ENCODE peak calls at places on chromosomes 5 and 9, in five cellular contexts. I is H1, S is K562, A is GM12878, K is HepG2. T is an unnamed sample.

GRCh38 chr5:14161825-14162556 is 18.8 kb downstream of the TRIO start:
- DNase-seq in A (no peak), S (no peak), K (no peak), I (no peak), T (no peak)

GRCh38 chr5:17157916-17158529 is 59.4 kb upstream of the BASP1 start:
- DNase-seq in A (no peak), K (no peak), S (no peak), I (no peak), T (no peak)

GRCh38 chr5:174895360-174895759 is 171.0 kb downstream of the MSX2 start:
- DNase-seq in I (no peak), S (no peak), A (no peak), K (no peak), T (peak; percentile 46)

GRCh38 chr9:77588319-77588937 is 59.7 kb downstream of the GNA14 start:
- DNase-seq in A (no peak), K (no peak), S (no peak), I (no peak), T (no peak)

GRCh38 chr5:6715271-6715670 is 2.0 kb downstream of the TENT4A start:
- DNase-seq in S (no peak), A (no peak), K (no peak), I (no peak), T (no peak)

GRCh38 chr5:88389248-88390006 is 120.8 kb upstream of the TMEM161B start:
- DNase-seq in K (no peak), A (no peak), S (no peak), I (no peak), T (no peak)

GRCh38 chr5:61933787-61934626 is 372.0 kb upstream of the KIF2A start:
- DNase-seq in I (no peak), A (peak; percentile 7), K (peak; percentile 44), S (peak; percentile 23), T (peak; percentile 68)

GRCh38 chr5:105954341-105954740 is 1716.4 kb downstream of the EFNA5 start:
- DNase-seq in S (no peak), I (no peak), A (no peak), K (no peak), T (no peak)

GRCh38 chr5:113292535-113292934 is 142.3 kb downstream of the TSSK1B start:
- DNase-seq in I (no peak), S (no peak), A (no peak), K (no peak), T (no peak)

GRCh38 chr5:145936401-145937131 is at the start of gene SH3RF2:
- DNase-seq in A (no peak), S (no peak), K (peak; percentile 67), I (peak; percentile 94), T (peak; percentile 93)

GRCh38 chr9:34262971-34263370 is 66.1 kb downstream of the KIF24 start:
- DNase-seq in I (no peak), K (no peak), A (no peak), S (no peak), T (no peak)

GRCh38 chr9:118975736-118976135 is 393.5 kb downstream of the BRINP1 start:
- DNase-seq in K (no peak), A (no peak), S (no peak), I (no peak), T (no peak)

GRCh38 chr9:91676042-91676441 is 252.4 kb upstream of the NFIL3 start:
- DNase-seq in A (peak; percentile 3), K (peak; percentile 15), I (no peak), S (no peak), T (no peak)

GRCh38 chr5:39566891-39567290 is 142.1 kb upstream of the DAB2 start:
- DNase-seq in K (no peak), A (no peak), I (no peak), S (no peak), T (no peak)

GRCh38 chr5:175444060-175444904 is at the start of gene DRD1:
- DNase-seq in S (peak; percentile 62), A (no peak), K (no peak), I (no peak), T (peak; percentile 79)

GRCh38 chr9:121568541-121569265 is 69.1 kb upstream of the GGTA1 start:
- DNase-seq in I (no peak), K (no peak), A (no peak), S (no peak), T (no peak)

GRCh38 chr5:42005561-42006153 is 80.6 kb downstream of the FBXO4 start:
- DNase-seq in A (no peak), K (peak; percentile 6), I (no peak), S (peak; percentile 48), T (no peak)

GRCh38 chr5:73028991-73029540 is 73.2 kb downstream of the FCHO2 start:
- DNase-seq in A (no peak), S (no peak), I (no peak), K (no peak), T (no peak)

GRCh38 chr9:15722888-15723287 is 170.0 kb downstream of the CCDC171 start:
- DNase-seq in S (no peak), K (no peak), I (no peak), A (no peak), T (no peak)

GRCh38 chr5:141475625-141476131 is at the start of gene PCDHGC3:
- DNase-seq in A (peak; percentile 40), I (no peak), K (peak; percentile 41), S (no peak), T (peak; percentile 92)

GRCh38 chr5:132655821-132656773 is 1.9 kb upstream of the IL13 start:
- DNase-seq in A (no peak), I (no peak), K (no peak), S (no peak), T (peak; percentile 55)

GRCh38 chr5:11000517-11001353 is 239.7 kb upstream of the DAP start:
- DNase-seq in I (no peak), K (no peak), S (no peak), A (no peak), T (no peak)

GRCh38 chr9:114930063-114930812 is at the start of gene TNFSF8:
- DNase-seq in K (no peak), A (no peak), I (no peak), S (no peak), T (no peak)

GRCh38 chr9:130266236-130267098 is 907 bp downstream of the HMCN2 start:
- DNase-seq in I (no peak), S (no peak), A (no peak), K (no peak), T (peak; percentile 52)

GRCh38 chr5:81313278-81313677 is 11.9 kb downstream of the ZCCHC9 start:
- DNase-seq in S (no peak), K (no peak), A (no peak), I (no peak), T (no peak)

GRCh38 chr5:127705120-127705892 is 2.1 kb downstream of the CCDC192 start:
- DNase-seq in I (no peak), S (peak; percentile 17), K (no peak), A (no peak), T (no peak)

GRCh38 chr5:147568710-147569109 is 58.8 kb upstream of the DPYSL3 start:
- DNase-seq in K (no peak), A (no peak), I (no peak), S (no peak), T (no peak)

GRCh38 chr5:91170266-91170665 is 212.9 kb downstream of the ARRDC3 start:
- DNase-seq in K (no peak), A (no peak), S (no peak), I (no peak), T (no peak)

GRCh38 chr9:33132249-33132772 is 34.8 kb downstream of the B4GALT1 start:
- DNase-seq in S (no peak), A (no peak), I (no peak), K (no peak), T (no peak)

GRCh38 chr5:129098488-129099183 is 4.1 kb downstream of the ISOC1 start:
- DNase-seq in S (no peak), K (no peak), I (no peak), A (no peak), T (no peak)
- TF ChIP-seq ATF2 in S (no peak), K (no peak), I (no peak), A (no peak), T (no peak)

GRCh38 chr9:108213516-108213915 is 642.3 kb downstream of the ACTL7B start:
- DNase-seq in A (no peak), K (no peak), S (no peak), I (no peak), T (no peak)

GRCh38 chr9:108212179-108212578 is 643.6 kb downstream of the ACTL7B start:
- DNase-seq in I (no peak), A (no peak), K (no peak), S (no peak), T (no peak)

GRCh38 chr9:108219664-108220063 is 636.1 kb downstream of the ACTL7B start:
- DNase-seq in A (no peak), K (no peak), S (no peak), I (no peak), T (no peak)

GRCh38 chr9:108217601-108218190 is 638.1 kb downstream of the ACTL7B start:
- DNase-seq in I (no peak), K (no peak), S (no peak), A (no peak), T (no peak)
- TF ChIP-seq ATF2 in I (no peak), K (no peak), S (no peak), A (no peak), T (no peak)

GRCh38 chr9:96564217-96564616 is 55.4 kb downstream of the CDC14B start:
- DNase-seq in I (no peak), S (no peak), A (no peak), K (peak; percentile 14), T (no peak)

GRCh38 chr9:96565684-96566360 is 53.8 kb downstream of the CDC14B start:
- DNase-seq in A (no peak), I (no peak), K (no peak), S (no peak), T (no peak)

GRCh38 chr9:96566401-96567202 is 53.0 kb downstream of the CDC14B start:
- DNase-seq in I (peak; percentile 39), S (peak; percentile 85), A (no peak), K (peak; percentile 92), T (peak; percentile 86)

GRCh38 chr9:96567203-96567700 is 52.4 kb downstream of the CDC14B start:
- DNase-seq in A (no peak), K (no peak), S (no peak), I (peak; percentile 13), T (no peak)
- TF ChIP-seq ATF2 in A (no peak), K (no peak), S (no peak), I (no peak), T (no peak)

GRCh38 chr9:124559871-124560270 is 52.7 kb upstream of the NR5A1 start:
- DNase-seq in S (no peak), I (no peak), A (no peak), K (no peak), T (no peak)

GRCh38 chr9:124558777-124559470 is 51.7 kb upstream of the NR5A1 start:
- DNase-seq in K (no peak), I (no peak), S (no peak), A (no peak), T (no peak)

GRCh38 chr9:124567362-124567761 is 60.2 kb upstream of the NR5A1 start:
- DNase-seq in S (no peak), I (no peak), K (peak; percentile 89), A (no peak), T (no peak)

GRCh38 chr9:124557895-124558294 is 50.7 kb upstream of the NR5A1 start:
- DNase-seq in A (no peak), I (no peak), K (peak; percentile 36), S (no peak), T (no peak)

DNA sequence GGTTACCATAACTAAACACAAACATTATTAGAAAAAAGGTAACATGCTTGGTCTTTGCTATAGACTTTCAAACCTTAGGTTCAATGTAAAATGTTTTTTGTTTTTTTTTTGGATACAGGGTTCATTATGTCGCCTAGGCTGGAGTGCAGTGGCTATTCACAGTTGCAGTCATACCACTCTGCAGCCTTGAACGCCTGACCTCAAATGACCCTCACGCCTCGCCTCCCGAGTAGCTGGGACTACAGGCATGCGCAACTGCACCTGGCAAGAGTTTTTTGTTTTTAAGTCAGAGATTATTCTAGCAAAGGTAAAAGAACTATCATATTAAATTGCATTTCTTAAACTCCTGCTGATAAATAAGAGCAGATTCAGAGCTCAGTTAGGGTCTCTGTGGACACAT is 55.1 kb upstream of the NR5A1 start:
- DNase-seq in A (no peak), S (no peak), K (peak; percentile 65), I (no peak), T (no peak)
- TF ChIP-seq ATF2 in A (no peak), S (no peak), K (no peak), I (no peak), T (no peak)

T was measured in WTC11.